ENCODE peak calls at places on chromosomes 13 and 19, in five cellular contexts. K is HCT116, N is GM12878, C is HepG2, R is K562. Z is an unnamed sample.

GRCh38 chr13:29446016-29446415 is 149.5 kb downstream of the SLC7A1 start:
- DNase-seq in N (no peak), K (no peak), R (no peak), C (no peak), Z (no peak)

GRCh38 chr13:106205871-106206270 is 329.6 kb downstream of the EFNB2 start:
- DNase-seq in N (no peak), R (no peak), K (no peak), C (no peak), Z (no peak)

GRCh38 chr13:48502601-48503319 is 30.1 kb downstream of the RCBTB2 start:
- DNase-seq in K (no peak), R (no peak), C (no peak), N (no peak), Z (no peak)

GRCh38 chr19:38736036-38736412 is 8.2 kb downstream of the CAPN12 start:
- DNase-seq in K (no peak), N (no peak), C (no peak), R (peak), Z (peak)

GRCh38 chr19:49869484-49870308 is 2.3 kb upstream of the PNKP start:
- DNase-seq in R (peak), C (peak), N (peak), K (peak), Z (peak)

GRCh38 chr19:39126593-39127187 is 1.1 kb downstream of the PAK4 start:
- DNase-seq in R (no peak), N (no peak), C (peak), K (no peak), Z (no peak)

GRCh38 chr13:46866150-46866549 is 30.7 kb downstream of the HTR2A start:
- DNase-seq in N (no peak), K (no peak), R (no peak), C (peak), Z (peak)

GRCh38 chr13:101749584-101749983 is 297.1 kb downstream of the ITGBL1 start:
- DNase-seq in N (no peak), C (no peak), R (no peak), K (no peak), Z (no peak)

GRCh38 chr13:44271031-44271433 is 102.6 kb upstream of the SERP2 start:
- DNase-seq in R (peak), K (no peak), N (no peak), C (no peak), Z (no peak)

GRCh38 chr19:28289294-28290063 is 923.5 kb downstream of the UQCRFS1 start:
- DNase-seq in C (no peak), K (no peak), N (no peak), R (no peak), Z (peak)

GRCh38 chr19:1837625-1838105 is 10.6 kb downstream of the REXO1 start:
- DNase-seq in R (peak), K (no peak), N (no peak), C (peak), Z (peak)

GRCh38 chr13:98223741-98224140 is 46.7 kb upstream of the RNF113B start:
- DNase-seq in C (no peak), R (no peak), K (no peak), N (no peak), Z (no peak)

GRCh38 chr13:50468849-50469669 is 374.4 kb downstream of the DLEU7 start:
- DNase-seq in C (no peak), K (no peak), N (no peak), R (peak), Z (no peak)

GRCh38 chr19:19259741-19260140 is 13.4 kb downstream of the TM6SF2 start:
- DNase-seq in C (peak), R (peak), K (peak), N (no peak), Z (peak)

GRCh38 chr19:18969953-18970659 is 29.1 kb upstream of the HOMER3 start:
- DNase-seq in N (no peak), R (no peak), C (no peak), K (no peak), Z (no peak)

GRCh38 chr13:85068231-85068630 is 731.0 kb downstream of the SLITRK6 start:
- DNase-seq in C (no peak), K (no peak), R (no peak), N (no peak), Z (no peak)

GRCh38 chr13:60155978-60156377 is 7.8 kb downstream of the DIAPH3 start:
- DNase-seq in N (no peak), K (no peak), C (no peak), R (no peak), Z (no peak)
- TF ChIP-seq ZBTB33 in N (no peak), K (no peak), C (no peak), R (no peak), Z (no peak)

DNA sequence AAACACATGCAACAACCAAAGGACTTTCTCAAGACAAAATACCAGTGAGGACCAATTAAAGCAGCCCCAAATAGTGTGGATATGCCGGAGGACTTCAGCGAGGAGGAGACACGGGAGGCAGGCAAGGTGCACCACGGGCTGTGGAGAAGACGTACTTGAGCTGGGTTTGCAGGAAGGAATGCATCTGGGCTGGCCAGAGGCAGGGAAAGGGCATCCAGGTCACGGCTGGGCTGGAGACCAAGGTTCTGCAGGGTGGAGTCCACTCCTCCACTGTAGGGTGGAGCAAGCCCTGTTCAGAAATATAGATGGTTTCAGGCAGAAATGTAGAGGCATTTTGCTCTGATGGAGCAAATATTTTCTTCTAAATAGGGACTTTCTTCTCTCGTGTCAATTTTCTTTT is 36.6 kb upstream of the MEDAG start:
- DNase-seq in K (no peak), C (no peak), R (no peak), N (no peak), Z (no peak)
- TF ChIP-seq ZBTB33 in K (no peak), C (no peak), R (no peak), N (no peak), Z (no peak)

GRCh38 chr13:78701383-78701782 is 42.4 kb upstream of the OBI1 start:
- DNase-seq in K (no peak), C (no peak), N (no peak), R (no peak), Z (no peak)
- TF ChIP-seq ZBTB33 in K (no peak), C (no peak), N (no peak), R (no peak), Z (no peak)

DNA sequence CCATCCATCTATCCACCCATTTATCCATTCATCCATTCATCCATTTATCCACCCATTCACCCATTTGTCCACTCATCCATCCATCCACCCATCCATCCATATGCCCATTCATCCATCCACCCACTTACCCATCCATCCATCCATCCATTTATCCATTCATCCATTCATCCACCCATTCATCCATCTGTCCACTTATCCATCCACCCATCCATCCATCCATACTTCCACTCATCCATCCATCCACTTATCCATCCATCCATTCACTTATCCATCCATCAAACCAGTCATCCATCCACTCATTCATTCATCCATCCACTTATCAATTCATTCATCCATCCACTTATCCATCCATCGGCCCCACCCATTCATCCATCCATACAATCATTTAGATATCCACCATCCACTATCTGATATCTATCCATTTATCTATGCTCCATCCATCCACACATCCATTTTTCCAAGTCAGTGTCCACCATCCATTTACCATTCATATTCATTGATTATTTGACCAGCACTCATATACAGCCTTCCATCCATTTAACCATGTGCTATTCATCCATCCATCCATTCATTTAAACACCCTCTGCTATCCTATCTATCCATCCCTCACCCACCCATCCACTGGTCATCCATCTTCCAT is 2.8 kb downstream of the TMEM221 start:
- DNase-seq in C (no peak), R (no peak), N (no peak), K (no peak), Z (no peak)
- TF ChIP-seq ZBTB33 in C (no peak), R (no peak), N (no peak), K (no peak), Z (no peak)

GRCh38 chr19:47618771-47619170 is 9.8 kb downstream of the BICRA start:
- DNase-seq in N (no peak), R (no peak), K (no peak), C (no peak), Z (no peak)
- TF ChIP-seq ZBTB33 in N (no peak), R (no peak), K (no peak), C (peak), Z (no peak)

GRCh38 chr19:12453495-12453894 is 12.7 kb upstream of the ZNF443 start:
- DNase-seq in N (no peak), C (no peak), K (no peak), R (no peak), Z (no peak)
- TF ChIP-seq ZBTB33 in N (no peak), C (no peak), K (no peak), R (no peak), Z (no peak)

GRCh38 chr19:55373993-55374757 is 2.5 kb upstream of the TMEM190 start:
- DNase-seq in C (no peak), K (no peak), N (no peak), R (no peak), Z (peak)

GRCh38 chr19:55369651-55370304 is 485 bp downstream of the IL11 start:
- DNase-seq in R (peak), N (no peak), C (no peak), K (no peak), Z (peak)

GRCh38 chr19:55373318-55373992 is 3.2 kb upstream of the TMEM190 start:
- DNase-seq in N (no peak), C (no peak), K (no peak), R (no peak), Z (no peak)

GRCh38 chr19:55370305-55370988 is at the start of gene IL11:
- DNase-seq in C (no peak), N (no peak), R (no peak), K (no peak), Z (no peak)

GRCh38 chr19:55372316-55373081 is 2.2 kb upstream of the IL11 start:
- DNase-seq in K (no peak), R (no peak), N (no peak), C (peak), Z (peak)
- TF ChIP-seq ZBTB33 in K (no peak), R (no peak), N (no peak), C (no peak), Z (no peak)

GRCh38 chr19:53958168-53958571 is 4.6 kb upstream of the CACNG8 start:
- DNase-seq in K (no peak), C (no peak), N (no peak), R (no peak), Z (peak)

GRCh38 chr19:53957448-53958167 is 5.1 kb upstream of the CACNG8 start:
- DNase-seq in K (no peak), C (no peak), N (no peak), R (no peak), Z (no peak)

GRCh38 chr19:53960187-53960586 is 2.5 kb upstream of the CACNG8 start:
- DNase-seq in C (no peak), N (no peak), R (no peak), K (no peak), Z (peak)

GRCh38 chr19:53960886-53961285 is 1.9 kb upstream of the CACNG8 start:
- DNase-seq in N (no peak), K (no peak), R (no peak), C (no peak), Z (no peak)

DNA sequence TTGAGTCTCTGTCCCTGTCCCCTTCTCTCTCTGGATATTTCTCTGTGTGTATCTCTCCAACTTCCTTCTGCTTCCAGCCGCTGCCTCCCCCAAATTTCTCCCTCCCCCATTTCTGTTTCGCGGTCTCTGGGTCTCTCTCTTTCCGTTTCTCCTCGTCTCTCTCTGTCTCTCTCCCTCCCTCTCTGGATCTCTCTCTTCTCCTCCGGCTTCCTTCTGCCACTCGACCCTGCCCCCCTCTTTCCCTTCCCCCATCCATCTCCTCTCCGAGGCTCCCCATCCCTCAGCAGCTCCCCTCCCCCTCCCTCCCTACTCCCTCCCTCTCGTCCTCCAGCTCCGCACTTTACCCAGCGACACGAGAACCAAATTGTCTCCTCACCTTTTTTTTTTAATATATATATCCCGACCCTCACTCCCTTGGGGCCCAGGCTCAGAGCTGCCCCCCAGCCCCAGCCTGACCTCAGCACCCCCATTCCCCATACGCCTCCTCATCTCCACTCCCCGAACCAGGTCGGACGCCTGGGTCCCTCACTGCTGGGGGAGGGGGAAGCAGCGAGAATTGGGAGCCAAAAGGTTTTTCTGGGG is 3.5 kb upstream of the CACNG8 start:
- DNase-seq in K (no peak), C (no peak), N (no peak), R (no peak), Z (peak)
- TF ChIP-seq ZBTB33 in K (no peak), C (no peak), N (no peak), R (no peak), Z (no peak)

GRCh38 chr13:39035799-39036198 is 2.1 kb downstream of the PROSER1 start:
- DNase-seq in N (no peak), R (peak), K (no peak), C (no peak), Z (no peak)

GRCh38 chr13:39035204-39035603 is 2.7 kb downstream of the PROSER1 start:
- DNase-seq in C (no peak), K (no peak), R (peak), N (no peak), Z (no peak)

GRCh38 chr13:39037410-39037879 is 444 bp downstream of the PROSER1 start:
- DNase-seq in K (no peak), R (no peak), N (no peak), C (no peak), Z (no peak)

GRCh38 chr13:39037880-39038568 is at the start of the genes NHLRC3 and PROSER1:
- DNase-seq in R (peak), K (peak), C (peak), N (peak), Z (peak)

DNA sequence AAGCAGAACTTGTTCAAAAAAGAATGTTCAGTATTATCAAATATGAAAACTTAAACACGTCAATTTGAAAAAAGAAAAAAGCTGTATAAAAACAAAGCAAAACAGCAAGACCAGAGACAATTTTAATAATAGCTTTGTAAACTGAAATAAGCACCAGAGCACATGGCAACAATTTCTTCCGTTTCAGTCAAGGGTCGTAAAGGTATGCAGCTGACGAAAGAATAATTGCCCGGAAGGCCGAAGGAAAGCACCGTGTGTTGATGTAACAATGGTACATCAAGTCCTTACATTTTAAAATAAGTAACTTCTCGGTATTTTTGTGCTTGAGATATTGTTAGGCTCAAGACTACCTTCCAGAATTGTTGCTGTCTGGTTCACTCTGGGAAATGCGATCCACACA is 1.7 kb downstream of the PROSER1 start:
- DNase-seq in R (peak), N (no peak), C (peak), K (no peak), Z (no peak)
- TF ChIP-seq ZBTB33 in R (no peak), N (no peak), C (no peak), K (no peak), Z (no peak)

Z was measured in SK-N-SH.